ENCODE peak calls at places on chromosome X, in six cellular contexts. A, O, I, V, K and L are unnamed samples.

GRCh38 chrX:69795702-69796101 is 179.8 kb downstream of the EDA start:
- DNase-seq in V (no peak), I (no peak), O (no peak), A (no peak), K (no peak), L (no peak)

GRCh38 chrX:110131031-110131430 is 128.1 kb downstream of the TMEM164 start:
- DNase-seq in K (no peak), O (no peak), A (no peak), V (no peak), I (no peak), L (no peak)

GRCh38 chrX:113959912-113960626 is 623.8 kb upstream of the HTR2C start:
- DNase-seq in O (peak; percentile 12), V (no peak), A (no peak), I (no peak), K (no peak), L (no peak)

GRCh38 chrX:151771726-151772125 is 37.2 kb downstream of the CNGA2 start:
- DNase-seq in K (no peak), A (no peak), V (no peak), O (no peak), I (peak; percentile 40), L (no peak)

GRCh38 chrX:153708415-153708814 is 15.8 kb downstream of the BCAP31 start:
- DNase-seq in K (no peak), I (no peak), V (peak; percentile 82), A (peak; percentile 83), O (peak; percentile 73), L (peak; percentile 78)

GRCh38 chrX:147875866-147876596 is 35.7 kb upstream of the FMR1 start:
- DNase-seq in O (no peak), I (no peak), A (peak; percentile 22), V (no peak), K (peak; percentile 72), L (no peak)

GRCh38 chrX:153004780-153005179 is 10.9 kb upstream of the PNMA5 start:
- DNase-seq in V (no peak), A (no peak), K (no peak), O (no peak), I (no peak), L (no peak)

GRCh38 chrX:118595501-118596042 is 100.0 kb downstream of the DOCK11 start:
- DNase-seq in K (no peak), A (no peak), O (no peak), V (peak; percentile 5), I (no peak), L (no peak)

GRCh38 chrX:52265713-52266112 is 81.0 kb downstream of the MAGED4 start:
- DNase-seq in V (no peak), I (no peak), A (no peak), O (no peak), K (no peak), L (no peak)

GRCh38 chrX:57573754-57574153 is 18.1 kb upstream of the ZXDB start:
- DNase-seq in I (no peak), K (no peak), A (peak; percentile 40), V (no peak), O (no peak), L (no peak)

GRCh38 chrX:129959493-129959832 is 23.0 kb upstream of the BCORL1 start:
- DNase-seq in K (no peak), A (peak; percentile 16), I (no peak), V (peak; percentile 37), O (no peak), L (no peak)

GRCh38 chrX:1391370-1391706 is 575 bp downstream of the SLC25A6 start:
- DNase-seq in A (no peak), I (peak; percentile 99), K (no peak), O (peak; percentile 84), V (no peak), L (no peak)

GRCh38 chrX:14529288-14529989 is at the start of gene GLRA2:
- DNase-seq in V (peak; percentile 5), I (no peak), A (peak; percentile 1), O (peak; percentile 52), K (no peak), L (no peak)

GRCh38 chrX:1464282-1465131 is 11.8 kb upstream of the ASMTL start:
- DNase-seq in V (no peak), O (no peak), A (no peak), K (no peak), I (peak; percentile 79), L (peak; percentile 57)

GRCh38 chrX:101759000-101759399 is 99.3 kb upstream of the ARMCX2 start:
- DNase-seq in I (no peak), K (peak; percentile 2), V (peak; percentile 49), O (peak; percentile 56), A (peak; percentile 46), L (no peak)

GRCh38 chrX:1657367-1658082 is 42.7 kb downstream of the ASMT start:
- DNase-seq in I (no peak), K (peak; percentile 49), A (peak; percentile 36), V (peak; percentile 34), O (no peak), L (no peak)

GRCh38 chrX:84186603-84187358 is 1.2 kb downstream of the RPS6KA6 start:
- DNase-seq in O (peak; percentile 8), K (no peak), I (no peak), A (no peak), V (peak; percentile 12), L (no peak)

GRCh38 chrX:123580871-123581270 is 152.0 kb downstream of the THOC2 start:
- DNase-seq in A (no peak), K (no peak), I (no peak), V (no peak), O (no peak), L (no peak)

GRCh38 chrX:100606753-100607152 is 22.0 kb downstream of the TNMD start:
- DNase-seq in K (no peak), A (no peak), O (no peak), I (no peak), V (no peak), L (no peak)

GRCh38 chrX:110665636-110666035 is 130.0 kb downstream of the CHRDL1 start:
- DNase-seq in O (peak; percentile 51), I (no peak), V (peak; percentile 12), A (peak; percentile 13), K (no peak), L (peak; percentile 63)

GRCh38 chrX:119389854-119390501 is 9.2 kb upstream of the SLC25A43 start:
- DNase-seq in I (no peak), O (peak; percentile 15), A (no peak), V (no peak), K (no peak), L (no peak)

GRCh38 chrX:9729161-9729885 is 36.3 kb downstream of the GPR143 start:
- DNase-seq in K (no peak), A (no peak), V (no peak), O (no peak), I (no peak), L (no peak)

GRCh38 chrX:55356609-55357008 is 91.9 kb upstream of the PAGE3 start:
- DNase-seq in O (no peak), V (no peak), A (no peak), I (no peak), K (no peak), L (no peak)

GRCh38 chrX:119989905-119990408 is 46.4 kb upstream of the NKAP start:
- DNase-seq in O (peak; percentile 14), A (no peak), K (no peak), V (no peak), I (peak; percentile 60), L (no peak)

GRCh38 chrX:115679460-115679859 is 118.5 kb downstream of the PLS3 start:
- DNase-seq in V (peak; percentile 28), O (no peak), I (no peak), K (no peak), A (peak; percentile 56), L (no peak)

GRCh38 chrX:34900691-34901090 is 41.9 kb upstream of the FAM47B start:
- DNase-seq in A (peak; percentile 71), K (no peak), I (no peak), O (no peak), V (peak; percentile 31), L (no peak)

GRCh38 chrX:13144927-13145659 is 100.7 kb upstream of the FAM9C start:
- DNase-seq in O (no peak), A (no peak), I (no peak), V (peak; percentile 30), K (no peak), L (no peak)

GRCh38 chrX:153474718-153475117 is 4.3 kb upstream of the HAUS7 start:
- DNase-seq in V (peak; percentile 70), I (no peak), O (peak; percentile 51), K (no peak), A (peak; percentile 73), L (peak; percentile 80)

GRCh38 chrX:74890676-74891430 is 34.4 kb downstream of the NEXMIF start:
- DNase-seq in A (no peak), K (peak; percentile 35), V (no peak), I (no peak), O (no peak), L (no peak)

GRCh38 chrX:69153060-69153730 is 12.1 kb downstream of the PJA1 start:
- DNase-seq in A (peak; percentile 77), O (peak; percentile 74), K (no peak), I (peak; percentile 63), V (no peak), L (no peak)

GRCh38 chrX:122270809-122271494 is 913.1 kb upstream of the GRIA3 start:
- DNase-seq in A (no peak), K (no peak), O (no peak), V (no peak), I (no peak), L (no peak)

GRCh38 chrX:77014655-77015377 is 432.4 kb upstream of the FGF16 start:
- DNase-seq in O (peak; percentile 19), A (no peak), I (no peak), V (peak; percentile 1), K (no peak), L (no peak)

GRCh38 chrX:42366181-42366580 is 411.8 kb downstream of the PPP1R2C start:
- DNase-seq in V (no peak), I (no peak), O (no peak), K (no peak), A (no peak), L (no peak)

GRCh38 chrX:72382199-72382590 is 76.5 kb upstream of the CITED1 start:
- DNase-seq in I (no peak), V (peak; percentile 37), O (no peak), A (peak; percentile 24), K (no peak), L (no peak)
- TF ChIP-seq CTCF in I (no peak), V (no peak), O (no peak), A (no peak), K (no peak), L (no peak)

DNA sequence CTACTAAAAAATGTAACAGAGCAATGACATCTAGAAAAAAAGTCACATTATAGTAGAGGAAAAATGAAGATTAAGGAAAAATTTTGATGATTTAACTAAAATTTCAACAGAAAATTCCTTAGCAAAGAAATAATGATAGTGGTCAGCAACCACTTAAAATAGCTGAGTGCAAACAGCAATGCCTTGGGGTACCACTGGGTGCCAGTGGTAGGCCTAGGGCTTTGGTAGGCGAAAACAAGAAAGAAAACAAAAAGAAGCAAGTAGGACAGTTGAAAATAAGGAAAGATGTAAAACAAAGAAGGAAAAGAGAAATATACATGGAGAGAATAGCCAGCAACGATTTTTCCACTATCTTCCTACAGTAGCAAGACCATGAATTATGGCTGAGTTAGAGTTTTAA is 313.5 kb upstream of the IRS4 start:
- DNase-seq in A (no peak), V (no peak), O (peak; percentile 14), I (no peak), K (no peak), L (no peak)
- TF ChIP-seq CTCF in A (peak; percentile 15), V (no peak), O (no peak), I (peak; percentile 36), K (peak; percentile 13), L (no peak)

GRCh38 chrX:46791927-46792825 is 33.3 kb upstream of the SLC9A7 start:
- DNase-seq in A (peak; percentile 85), V (peak; percentile 97), K (peak; percentile 16), I (no peak), O (peak; percentile 16), L (no peak)
- TF ChIP-seq CTCF in A (no peak), V (no peak), K (no peak), I (no peak), O (no peak), L (no peak)

GRCh38 chrX:104697264-104697663 is 131.3 kb downstream of the IL1RAPL2 start:
- DNase-seq in A (no peak), I (no peak), O (no peak), V (peak; percentile 35), K (no peak), L (no peak)
- TF ChIP-seq CTCF in A (no peak), I (no peak), O (no peak), V (no peak), K (no peak), L (no peak)